ENCODE peak calls at places on chromosomes 11 and 22, in four cellular contexts. M, T, E and P are unnamed samples.

GRCh38 chr11:124470516-124471231 is 25.2 kb upstream of the OR8B8 start:
- DNase-seq in M (no peak), T (no peak), E (no peak), P (no peak)

GRCh38 chr11:45798793-45799441 is 6.0 kb upstream of the SLC35C1 start:
- DNase-seq in M (no peak), T (no peak), E (no peak), P (no peak)

GRCh38 chr11:113764522-113764921 is 9.0 kb downstream of the ZW10 start:
- DNase-seq in M (no peak), T (no peak), E (no peak), P (no peak)

GRCh38 chr22:40050258-40050657 is 55.5 kb downstream of the FAM83F start:
- DNase-seq in M (no peak), T (no peak), E (no peak), P (no peak)

GRCh38 chr22:17968126-17968525 is 56.2 kb downstream of the MICAL3 start:
- DNase-seq in M (no peak), T (no peak), E (no peak), P (no peak)

GRCh38 chr11:133302056-133302455 is 230.2 kb downstream of the OPCML start:
- DNase-seq in M (no peak), T (no peak), E (no peak), P (no peak)

GRCh38 chr11:17734418-17734911 is at the start of gene KCNC1:
- DNase-seq in M (peak; percentile 90), T (no peak), E (no peak), P (no peak)

GRCh38 chr22:33874206-33874605 is 46.1 kb downstream of the LARGE1 start:
- DNase-seq in M (peak; percentile 38), T (no peak), E (no peak), P (no peak)

GRCh38 chr11:105130189-105130813 is 9.3 kb downstream of the CARD18 start:
- DNase-seq in M (no peak), T (no peak), E (no peak), P (no peak)

GRCh38 chr22:49772692-49773091 is 55.0 kb downstream of the BRD1 start:
- DNase-seq in M (no peak), T (no peak), E (no peak), P (no peak)

GRCh38 chr11:12390687-12391110 is 13.3 kb downstream of the PARVA start:
- DNase-seq in M (no peak), T (no peak), E (no peak), P (no peak)

GRCh38 chr11:12388171-12388570 is 10.8 kb downstream of the PARVA start:
- DNase-seq in M (no peak), T (no peak), E (no peak), P (no peak)

GRCh38 chr11:12390258-12390657 is 12.9 kb downstream of the PARVA start:
- DNase-seq in M (no peak), T (no peak), E (no peak), P (no peak)

GRCh38 chr11:12389676-12390075 is 12.3 kb downstream of the PARVA start:
- DNase-seq in M (no peak), T (no peak), E (no peak), P (no peak)

DNA sequence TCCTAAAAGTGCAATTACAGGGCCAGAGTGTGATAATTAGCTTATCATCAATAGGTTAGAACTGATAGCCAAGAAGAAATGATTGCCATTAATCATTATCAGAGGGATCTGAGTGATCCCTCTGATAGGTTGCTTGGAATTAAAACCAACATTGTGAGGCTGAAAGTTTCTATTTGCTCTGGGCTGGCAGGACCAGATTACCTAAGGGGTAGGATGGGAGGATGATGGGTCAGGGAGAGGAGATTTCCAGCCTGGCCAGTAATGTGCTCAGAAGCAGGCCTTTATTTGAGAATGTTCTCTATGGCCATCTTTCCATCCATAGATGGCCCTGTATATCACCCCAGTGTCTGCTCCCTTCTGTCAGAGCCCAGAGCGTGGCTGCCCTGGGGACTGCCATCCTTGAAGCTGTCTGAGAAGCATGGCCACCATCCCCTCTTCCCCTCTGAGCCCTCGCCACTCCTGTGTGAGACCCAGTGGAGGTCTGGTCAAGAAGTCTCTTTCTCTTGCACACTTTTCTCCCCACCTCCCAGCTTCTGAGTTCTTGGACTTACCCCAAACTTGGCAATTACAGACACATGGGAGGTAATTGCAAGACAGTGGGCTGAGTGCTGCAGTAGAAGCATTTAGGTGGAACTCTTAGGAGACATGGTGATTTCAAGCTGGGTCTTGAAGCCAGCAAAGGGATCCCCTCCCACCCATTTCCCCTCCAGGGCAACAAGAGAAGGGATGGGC is 11.7 kb downstream of the PARVA start:
- DNase-seq in M (no peak), T (no peak), E (no peak), P (no peak)
- H3K27ac ChIP-seq in M (no peak overlapping the region), T (no peak overlapping the region), E (no peak overlapping the region), P (no peak overlapping the region)

GRCh38 chr11:118530180-118530682 is 761 bp upstream of the TMEM25 start:
- DNase-seq in M (no peak), T (no peak), E (no peak), P (no peak)
- TF ChIP-seq CTCF in M (no peak), T (no peak), E (no peak), P (no peak)

GRCh38 chr22:37632174-37633081 is 7.0 kb upstream of the SH3BP1 start:
- DNase-seq in M (no peak), T (no peak), E (no peak), P (no peak)
- H3K27ac ChIP-seq in M (no peak overlapping the region), T (peak overlapping the region; percentile 32), E (peak overlapping the region; percentile 87), P (peak overlapping the region; percentile 35)

GRCh38 chr22:25420471-25420924 is 144.0 kb upstream of the GRK3 start:
- DNase-seq in M (no peak), T (no peak), E (peak; percentile 80), P (no peak)

GRCh38 chr22:25419247-25420113 is 145.0 kb upstream of the GRK3 start:
- DNase-seq in M (no peak), T (no peak), E (peak; percentile 98), P (no peak)

GRCh38 chr22:25417792-25418191 is 146.7 kb upstream of the GRK3 start:
- DNase-seq in M (no peak), T (no peak), E (no peak), P (no peak)

DNA sequence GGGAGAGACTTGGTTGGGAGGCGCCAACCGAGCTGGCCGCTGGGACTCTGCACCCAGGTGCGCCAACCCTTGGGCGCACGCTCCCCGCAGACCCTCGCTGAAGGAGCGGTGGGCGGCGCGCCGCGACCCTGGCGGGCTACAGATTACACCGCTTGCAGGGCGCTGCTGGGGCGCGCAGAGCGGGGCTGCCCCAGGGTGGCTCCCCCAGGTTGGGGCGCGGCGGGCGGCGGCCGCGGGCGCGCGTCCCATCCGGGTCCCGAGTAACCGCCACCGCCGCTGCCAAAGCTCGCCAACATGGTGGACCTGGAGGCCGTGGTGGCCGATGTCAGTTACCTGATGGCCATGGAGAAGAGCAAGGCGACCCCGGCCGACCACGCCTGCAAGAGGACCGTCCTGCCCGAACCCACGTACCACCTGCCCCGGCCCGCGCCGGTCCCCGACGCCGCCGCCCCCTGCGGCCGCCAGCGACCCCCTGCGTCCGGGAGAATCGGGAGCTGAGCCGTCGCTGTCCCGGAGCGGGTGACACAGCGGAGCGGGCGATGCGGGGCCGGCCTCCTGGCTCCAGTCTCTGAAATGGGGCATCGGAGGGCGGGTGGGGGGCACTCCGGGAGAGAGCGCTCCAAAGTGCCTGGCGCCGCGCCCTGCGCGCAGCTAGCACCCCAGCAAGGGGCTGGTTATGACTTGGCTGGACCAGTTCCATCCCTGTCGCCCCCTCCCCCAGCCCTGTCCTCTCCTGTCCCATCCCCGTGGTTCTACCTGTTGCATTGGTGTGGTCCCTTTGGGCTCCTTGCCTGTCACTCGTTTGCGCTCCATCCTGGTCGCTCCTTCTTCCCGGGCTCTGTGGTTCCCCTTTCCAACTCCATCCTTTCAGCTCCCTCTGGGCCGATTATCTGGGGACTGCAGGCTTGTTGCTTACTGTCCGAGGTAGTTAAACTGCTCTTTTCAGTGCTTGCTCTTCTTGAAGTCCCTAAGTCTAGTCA is 143.3 kb upstream of the GRK3 start:
- DNase-seq in M (peak; percentile 69), T (no peak), E (no peak), P (peak; percentile 43)
- TF ChIP-seq CTCF in M (no peak), T (no peak), E (no peak), P (no peak)

GRCh38 chr11:86524603-86525352 is 147.6 kb downstream of the ME3 start:
- DNase-seq in M (no peak), T (no peak), E (no peak), P (no peak)

GRCh38 chr11:86519064-86519911 is 144.6 kb downstream of the CCDC81 start:
- DNase-seq in M (no peak), T (no peak), E (no peak), P (no peak)

GRCh38 chr11:86518211-86518610 is 143.5 kb downstream of the CCDC81 start:
- DNase-seq in M (no peak), T (no peak), E (no peak), P (no peak)

DNA sequence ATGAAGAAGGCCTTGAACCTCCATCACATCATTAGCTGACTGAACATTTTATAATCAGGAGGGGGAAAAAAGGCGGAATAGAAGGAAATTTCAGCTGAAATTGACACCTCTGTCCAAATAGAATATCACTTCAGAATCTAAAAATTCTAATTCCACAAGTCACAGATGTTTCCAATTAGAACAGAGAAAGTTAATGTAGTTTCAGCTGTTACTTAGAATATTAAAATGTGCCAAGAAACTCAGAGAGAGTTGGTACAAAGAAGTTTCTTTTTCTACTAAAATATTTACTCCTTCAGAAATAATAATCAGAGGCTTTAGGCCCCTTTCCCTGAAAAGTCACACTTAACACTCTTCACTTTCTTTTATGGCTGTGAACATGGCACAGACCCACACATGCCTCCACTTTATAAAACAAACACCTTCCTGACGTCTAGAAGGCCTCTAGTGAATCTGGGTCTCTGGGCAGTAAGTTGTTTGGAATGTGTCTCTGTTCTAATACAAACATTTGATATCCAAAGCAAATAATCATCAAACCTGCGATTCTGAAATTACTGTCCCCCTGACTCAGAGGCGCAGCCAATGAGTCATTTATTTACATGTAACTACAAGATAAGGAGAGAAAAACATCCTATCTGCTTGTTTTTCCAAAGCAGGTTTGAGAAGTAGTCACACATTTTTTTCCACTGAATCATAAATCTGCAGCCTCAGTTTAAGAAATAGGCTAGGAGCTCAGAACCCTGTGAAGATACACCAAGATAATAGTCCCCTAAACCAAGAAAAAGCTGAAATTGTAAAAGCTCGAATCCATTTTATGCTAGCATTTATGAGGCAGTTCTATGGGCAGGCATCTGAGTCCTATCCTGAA is 148.4 kb downstream of the ME3 start:
- DNase-seq in M (no peak), T (no peak), E (no peak), P (no peak)
- H3K27ac ChIP-seq in M (no peak overlapping the region), T (no peak overlapping the region), E (no peak overlapping the region), P (peak overlapping the region; percentile 61)

GRCh38 chr11:127844843-127845242 is 742.5 kb downstream of the ETS1 start:
- DNase-seq in M (peak; percentile 51), T (no peak), E (no peak), P (no peak)

GRCh38 chr11:127843483-127844396 is 743.6 kb downstream of the ETS1 start:
- DNase-seq in M (peak; percentile 92), T (peak; percentile 48), E (peak; percentile 13), P (no peak)
- TF ChIP-seq CTCF in M (peak; percentile 93), T (peak; percentile 38), E (peak; percentile 67), P (no peak)

GRCh38 chr11:84686726-84687125 is 940.4 kb downstream of the DLG2 start:
- DNase-seq in M (no peak), T (no peak), E (no peak), P (no peak)

GRCh38 chr11:84687433-84687832 is 939.7 kb downstream of the DLG2 start:
- DNase-seq in M (no peak), T (no peak), E (no peak), P (no peak)

GRCh38 chr11:84685976-84686375 is 941.2 kb downstream of the DLG2 start:
- DNase-seq in M (no peak), T (no peak), E (no peak), P (no peak)

GRCh38 chr11:84691830-84692229 is 935.3 kb downstream of the DLG2 start:
- DNase-seq in M (peak; percentile 55), T (no peak), E (no peak), P (no peak)
- H3K27ac ChIP-seq in M (peak overlapping the region; percentile 49), T (no peak overlapping the region), E (no peak overlapping the region), P (no peak overlapping the region)

GRCh38 chr22:19645391-19645790 is 68.9 kb upstream of the SEPTIN5 start:
- DNase-seq in M (no peak), T (no peak), E (no peak), P (peak; percentile 2)
- TF ChIP-seq CTCF in M (peak; percentile 9), T (no peak), E (no peak), P (no peak)